ENCODE peak calls at places on chromosomes 12 and 14, in five cellular contexts. One of them, this sample, is unnamed.

GRCh38 chr12:62123721-62124203 is 136.4 kb upstream of the USP15 start:
- DNase-seq in neural progenitor cell: peak; percentile 67
- DNase-seq in cardiac fibroblast: peak; percentile 68
- DNase-seq in NT2/D1: peak; percentile 51
- DNase-seq in PC-9: no peak
- DNase-seq in this sample: peak; percentile 58

GRCh38 chr12:4701863-4702262 is 18.3 kb upstream of the GALNT8 start:
- DNase-seq in neural progenitor cell: no peak
- DNase-seq in cardiac fibroblast: peak; percentile 1
- DNase-seq in NT2/D1: no peak
- DNase-seq in PC-9: no peak
- DNase-seq in this sample: peak; percentile 4

GRCh38 chr12:131065279-131065678 is 111.6 kb downstream of the ADGRD1 start:
- DNase-seq in neural progenitor cell: no peak
- DNase-seq in cardiac fibroblast: no peak
- DNase-seq in NT2/D1: no peak
- DNase-seq in PC-9: no peak
- DNase-seq in this sample: no peak

GRCh38 chr12:103470664-103471063 is 25.1 kb downstream of the C12orf42 start:
- DNase-seq in neural progenitor cell: no peak
- DNase-seq in cardiac fibroblast: no peak
- DNase-seq in NT2/D1: no peak
- DNase-seq in PC-9: no peak
- DNase-seq in this sample: peak; percentile 0

GRCh38 chr14:64701660-64702059 is 2.6 kb upstream of the PLEKHG3 start:
- DNase-seq in neural progenitor cell: peak; percentile 70
- DNase-seq in cardiac fibroblast: no peak
- DNase-seq in NT2/D1: no peak
- DNase-seq in PC-9: no peak
- DNase-seq in this sample: no peak

GRCh38 chr12:111589601-111590000 is 9.5 kb downstream of the ATXN2 start:
- DNase-seq in neural progenitor cell: no peak
- DNase-seq in cardiac fibroblast: no peak
- DNase-seq in NT2/D1: no peak
- DNase-seq in PC-9: no peak
- DNase-seq in this sample: no peak

GRCh38 chr14:38212996-38213395 is 5.3 kb downstream of the SSTR1 start:
- DNase-seq in neural progenitor cell: no peak
- DNase-seq in cardiac fibroblast: peak; percentile 29
- DNase-seq in NT2/D1: no peak
- DNase-seq in PC-9: no peak
- DNase-seq in this sample: peak; percentile 9

GRCh38 chr14:103543721-103544626 is 15.0 kb downstream of the TRMT61A start:
- DNase-seq in neural progenitor cell: peak; percentile 40
- DNase-seq in cardiac fibroblast: peak; percentile 48
- DNase-seq in NT2/D1: no peak
- DNase-seq in PC-9: no peak
- DNase-seq in this sample: no peak

GRCh38 chr14:96502621-96503251 is 554 bp downstream of the PAPOLA start:
- DNase-seq in neural progenitor cell: peak; percentile 55
- DNase-seq in cardiac fibroblast: peak; percentile 48
- DNase-seq in NT2/D1: no peak
- DNase-seq in PC-9: no peak
- DNase-seq in this sample: peak; percentile 31

GRCh38 chr12:97151481-97151880 is 244.4 kb downstream of the NEDD1 start:
- DNase-seq in neural progenitor cell: no peak
- DNase-seq in cardiac fibroblast: no peak
- DNase-seq in NT2/D1: no peak
- DNase-seq in PC-9: no peak
- DNase-seq in this sample: no peak

GRCh38 chr14:67411820-67412421 is at the start of gene PLEK2:
- DNase-seq in neural progenitor cell: no peak
- DNase-seq in cardiac fibroblast: peak; percentile 41
- DNase-seq in NT2/D1: no peak
- DNase-seq in PC-9: peak; percentile 82
- DNase-seq in this sample: peak; percentile 33

GRCh38 chr12:115771065-115771464 is 506.4 kb downstream of the MED13L start:
- DNase-seq in neural progenitor cell: peak; percentile 44
- DNase-seq in cardiac fibroblast: no peak
- DNase-seq in NT2/D1: no peak
- DNase-seq in PC-9: no peak
- DNase-seq in this sample: peak; percentile 12

GRCh38 chr12:50925342-50925651 is 27.0 kb upstream of the HIGD1C start:
- DNase-seq in neural progenitor cell: no peak
- DNase-seq in cardiac fibroblast: no peak
- DNase-seq in NT2/D1: no peak
- DNase-seq in PC-9: no peak
- DNase-seq in this sample: no peak

GRCh38 chr12:108308432-108308831 is 30.7 kb downstream of the CMKLR1 start:
- DNase-seq in neural progenitor cell: no peak
- DNase-seq in cardiac fibroblast: no peak
- DNase-seq in NT2/D1: no peak
- DNase-seq in PC-9: no peak
- DNase-seq in this sample: peak; percentile 34

GRCh38 chr12:22978962-22979361 is 354.0 kb downstream of the ETNK1 start:
- DNase-seq in neural progenitor cell: no peak
- DNase-seq in cardiac fibroblast: peak; percentile 92
- DNase-seq in NT2/D1: no peak
- DNase-seq in PC-9: no peak
- DNase-seq in this sample: peak; percentile 98

GRCh38 chr12:127165567-127166392 is 1101.2 kb upstream of the TMEM132C start:
- DNase-seq in neural progenitor cell: peak; percentile 97
- DNase-seq in cardiac fibroblast: peak; percentile 80
- DNase-seq in NT2/D1: peak; percentile 73
- DNase-seq in PC-9: peak; percentile 72
- DNase-seq in this sample: peak; percentile 85

GRCh38 chr14:52860910-52861309 is 69.5 kb upstream of the GNPNAT1 start:
- DNase-seq in neural progenitor cell: no peak
- DNase-seq in cardiac fibroblast: no peak
- DNase-seq in NT2/D1: no peak
- DNase-seq in PC-9: no peak
- DNase-seq in this sample: no peak

GRCh38 chr12:108509806-108510205 is 5.3 kb upstream of the FICD start:
- DNase-seq in neural progenitor cell: no peak
- DNase-seq in cardiac fibroblast: no peak
- DNase-seq in NT2/D1: no peak
- DNase-seq in PC-9: no peak
- DNase-seq in this sample: no peak

GRCh38 chr14:52267501-52268190 is at the start of gene PTGDR:
- DNase-seq in neural progenitor cell: peak; percentile 70
- DNase-seq in cardiac fibroblast: peak; percentile 16
- DNase-seq in NT2/D1: no peak
- DNase-seq in PC-9: no peak
- DNase-seq in this sample: peak; percentile 52

GRCh38 chr12:46365951-46366379 is 6.6 kb downstream of the SLC38A2 start:
- DNase-seq in neural progenitor cell: no peak
- DNase-seq in cardiac fibroblast: peak; percentile 47
- DNase-seq in NT2/D1: no peak
- DNase-seq in PC-9: no peak
- DNase-seq in this sample: no peak

GRCh38 chr12:95623554-95624170 is 72.4 kb upstream of the USP44 start:
- DNase-seq in neural progenitor cell: peak; percentile 92
- DNase-seq in cardiac fibroblast: peak; percentile 95
- DNase-seq in NT2/D1: peak; percentile 96
- DNase-seq in PC-9: peak; percentile 82
- DNase-seq in this sample: peak; percentile 85

GRCh38 chr14:66495214-66496098 is 9.3 kb downstream of the CCDC196 start:
- DNase-seq in neural progenitor cell: peak; percentile 62
- DNase-seq in cardiac fibroblast: peak; percentile 84
- DNase-seq in NT2/D1: peak; percentile 32
- DNase-seq in PC-9: peak; percentile 62
- DNase-seq in this sample: peak; percentile 82

GRCh38 chr12:27865421-27865820 is 85.4 kb upstream of the MANSC4 start:
- DNase-seq in neural progenitor cell: no peak
- DNase-seq in cardiac fibroblast: peak; percentile 77
- DNase-seq in NT2/D1: no peak
- DNase-seq in PC-9: no peak
- DNase-seq in this sample: peak; percentile 90

GRCh38 chr14:39228509-39229221 is 5.0 kb upstream of the MIA2 start:
- DNase-seq in neural progenitor cell: no peak
- DNase-seq in cardiac fibroblast: no peak
- DNase-seq in NT2/D1: no peak
- DNase-seq in PC-9: no peak
- DNase-seq in this sample: no peak

GRCh38 chr12:50778663-50779590 is 15.0 kb downstream of the ATF1 start:
- DNase-seq in neural progenitor cell: no peak
- DNase-seq in cardiac fibroblast: no peak
- DNase-seq in NT2/D1: no peak
- DNase-seq in PC-9: no peak
- DNase-seq in this sample: no peak

GRCh38 chr12:12990700-12991468 is 9.2 kb downstream of the HEBP1 start:
- DNase-seq in neural progenitor cell: no peak
- DNase-seq in cardiac fibroblast: no peak
- DNase-seq in NT2/D1: no peak
- DNase-seq in PC-9: peak; percentile 45
- DNase-seq in this sample: no peak

GRCh38 chr12:39692258-39692853 is 72.8 kb upstream of the ABCD2 start:
- DNase-seq in neural progenitor cell: no peak
- DNase-seq in cardiac fibroblast: peak; percentile 24
- DNase-seq in NT2/D1: no peak
- DNase-seq in PC-9: no peak
- DNase-seq in this sample: peak; percentile 31

GRCh38 chr14:53156238-53156637 is 3.1 kb upstream of the DDHD1 start:
- DNase-seq in neural progenitor cell: no peak
- DNase-seq in cardiac fibroblast: no peak
- DNase-seq in NT2/D1: no peak
- DNase-seq in PC-9: no peak
- DNase-seq in this sample: no peak

GRCh38 chr12:27434673-27435565 is 11.6 kb upstream of the SMCO2 start:
- DNase-seq in neural progenitor cell: peak; percentile 17
- DNase-seq in cardiac fibroblast: no peak
- DNase-seq in NT2/D1: no peak
- DNase-seq in PC-9: no peak
- DNase-seq in this sample: peak; percentile 10

GRCh38 chr14:100159107-100159864 is at the start of gene DEGS2:
- DNase-seq in neural progenitor cell: peak; percentile 77
- DNase-seq in cardiac fibroblast: no peak
- DNase-seq in NT2/D1: no peak
- DNase-seq in PC-9: no peak
- DNase-seq in this sample: no peak

GRCh38 chr14:100158566-100159106 is 809 bp downstream of the DEGS2 start:
- DNase-seq in neural progenitor cell: peak; percentile 44
- DNase-seq in cardiac fibroblast: no peak
- DNase-seq in NT2/D1: no peak
- DNase-seq in PC-9: no peak
- DNase-seq in this sample: no peak

GRCh38 chr14:100160534-100160916 is 1.1 kb upstream of the DEGS2 start:
- DNase-seq in neural progenitor cell: no peak
- DNase-seq in cardiac fibroblast: no peak
- DNase-seq in NT2/D1: no peak
- DNase-seq in PC-9: no peak
- DNase-seq in this sample: no peak

GRCh38 chr14:100156776-100157175 is 2.7 kb downstream of the DEGS2 start:
- DNase-seq in neural progenitor cell: no peak
- DNase-seq in cardiac fibroblast: no peak
- DNase-seq in NT2/D1: no peak
- DNase-seq in PC-9: no peak
- DNase-seq in this sample: no peak

GRCh38 chr14:100159865-100160533 is 554 bp upstream of the DEGS2 start:
- DNase-seq in neural progenitor cell: peak; percentile 46
- DNase-seq in cardiac fibroblast: no peak
- DNase-seq in NT2/D1: no peak
- DNase-seq in PC-9: no peak
- DNase-seq in this sample: no peak
- H3K4me3 ChIP-seq in neural progenitor cell: peak overlapping the region; percentile 52
- H3K4me3 ChIP-seq in cardiac fibroblast: no peak overlapping the region
- H3K4me3 ChIP-seq in NT2/D1: peak overlapping the region; percentile 28
- H3K4me3 ChIP-seq in PC-9: no peak overlapping the region
- H3K4me3 ChIP-seq in this sample: no peak overlapping the region

DNA sequence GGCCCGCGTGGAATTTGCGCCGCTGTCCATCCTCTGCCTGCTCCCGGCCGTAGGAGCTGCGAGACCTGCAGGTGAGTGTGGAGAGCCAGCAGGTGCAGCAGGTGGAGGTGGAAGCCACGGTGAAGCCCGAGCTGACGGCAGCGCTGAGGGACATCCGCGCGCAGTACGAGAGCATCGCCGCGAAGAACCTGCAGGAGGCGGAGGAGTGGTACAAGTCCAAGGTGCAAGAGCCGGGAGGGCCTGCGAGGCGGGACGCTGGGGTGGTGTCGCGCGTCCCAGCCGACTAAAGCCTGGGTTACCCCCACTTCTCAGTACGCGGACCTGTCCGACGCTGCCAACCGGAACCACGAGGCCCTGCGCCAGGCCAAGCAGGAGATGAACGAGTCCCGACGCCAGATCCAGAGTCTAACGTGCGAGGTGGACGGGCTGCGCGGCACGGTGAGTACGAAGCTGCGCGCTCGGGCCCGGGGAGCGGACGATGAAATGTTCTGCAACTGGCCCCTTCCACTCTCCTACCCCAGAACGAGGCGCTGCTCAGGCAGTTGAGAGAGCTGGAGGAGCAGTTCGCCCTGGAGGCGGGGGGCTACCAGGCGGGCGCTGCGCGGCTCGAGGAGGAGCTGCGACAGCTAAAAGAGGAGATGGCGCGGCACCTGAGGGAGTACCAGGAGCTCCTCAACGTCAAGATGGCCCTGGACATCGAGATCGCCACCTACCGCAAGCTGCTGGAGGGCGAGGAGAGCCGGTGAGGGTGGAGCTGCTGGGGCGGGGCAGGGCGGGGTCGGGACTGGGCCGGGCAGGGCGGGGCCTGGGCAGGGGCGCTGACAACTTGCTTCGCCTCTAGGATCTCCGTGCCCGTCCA is 2.1 kb downstream of the PRPH start:
- DNase-seq in neural progenitor cell: peak; percentile 80
- DNase-seq in cardiac fibroblast: no peak
- DNase-seq in NT2/D1: peak; percentile 63
- DNase-seq in PC-9: peak; percentile 38
- DNase-seq in this sample: no peak
- H3K4me3 ChIP-seq in neural progenitor cell: peak overlapping the region; percentile 30
- H3K4me3 ChIP-seq in cardiac fibroblast: no peak overlapping the region
- H3K4me3 ChIP-seq in NT2/D1: peak overlapping the region; percentile 47
- H3K4me3 ChIP-seq in PC-9: no peak overlapping the region
- H3K4me3 ChIP-seq in this sample: no peak overlapping the region

GRCh38 chr14:99026471-99026870 is 245.5 kb downstream of the BCL11B start:
- DNase-seq in neural progenitor cell: no peak
- DNase-seq in cardiac fibroblast: no peak
- DNase-seq in NT2/D1: no peak
- DNase-seq in PC-9: no peak
- DNase-seq in this sample: no peak

GRCh38 chr14:99024926-99025325 is 247.1 kb downstream of the BCL11B start:
- DNase-seq in neural progenitor cell: no peak
- DNase-seq in cardiac fibroblast: no peak
- DNase-seq in NT2/D1: no peak
- DNase-seq in PC-9: no peak
- DNase-seq in this sample: no peak

GRCh38 chr14:99023371-99023770 is 248.6 kb downstream of the BCL11B start:
- DNase-seq in neural progenitor cell: no peak
- DNase-seq in cardiac fibroblast: no peak
- DNase-seq in NT2/D1: no peak
- DNase-seq in PC-9: no peak
- DNase-seq in this sample: no peak

GRCh38 chr14:99028041-99028440 is 244.0 kb downstream of the BCL11B start:
- DNase-seq in neural progenitor cell: no peak
- DNase-seq in cardiac fibroblast: no peak
- DNase-seq in NT2/D1: no peak
- DNase-seq in PC-9: no peak
- DNase-seq in this sample: no peak

GRCh38 chr14:99025418-99025817 is 246.6 kb downstream of the BCL11B start:
- DNase-seq in neural progenitor cell: no peak
- DNase-seq in cardiac fibroblast: no peak
- DNase-seq in NT2/D1: no peak
- DNase-seq in PC-9: no peak
- DNase-seq in this sample: no peak
- H3K4me3 ChIP-seq in neural progenitor cell: no peak overlapping the region
- H3K4me3 ChIP-seq in cardiac fibroblast: no peak overlapping the region
- H3K4me3 ChIP-seq in NT2/D1: no peak overlapping the region
- H3K4me3 ChIP-seq in PC-9: no peak overlapping the region
- H3K4me3 ChIP-seq in this sample: no peak overlapping the region

GRCh38 chr14:22979748-22980392 is 2.5 kb downstream of the AJUBA start:
- DNase-seq in neural progenitor cell: no peak
- DNase-seq in cardiac fibroblast: no peak
- DNase-seq in NT2/D1: no peak
- DNase-seq in PC-9: no peak
- DNase-seq in this sample: no peak
- H3K4me3 ChIP-seq in neural progenitor cell: peak overlapping the region; percentile 88
- H3K4me3 ChIP-seq in cardiac fibroblast: peak overlapping the region; percentile 50
- H3K4me3 ChIP-seq in NT2/D1: no peak overlapping the region
- H3K4me3 ChIP-seq in PC-9: peak overlapping the region; percentile 72
- H3K4me3 ChIP-seq in this sample: peak overlapping the region; percentile 43

This sample was measured in fibroblast of mammary gland.